ENCODE peak calls at places on chromosomes 1 and 21, in seven cellular contexts. U, C, D, B, I, H and Y are unnamed samples.

GRCh38 chr21:25934771-25935224 is 200.0 kb downstream of the GABPA start:
- DNase-seq in I (no peak), B (peak; percentile 58), D (peak; percentile 55), U (peak; percentile 84), H (no peak), C (peak; percentile 80), Y (no peak)

GRCh38 chr1:45796946-45797345 is 6.5 kb upstream of the MAST2 start:
- DNase-seq in D (no peak), H (no peak), I (no peak), B (no peak), U (no peak), C (no peak), Y (no peak)

GRCh38 chr1:201916649-201917249 is 28.1 kb downstream of the SHISA4 start:
- DNase-seq in B (peak; percentile 54), C (peak; percentile 98), D (peak; percentile 63), I (no peak), U (no peak), H (peak; percentile 84), Y (no peak)

GRCh38 chr1:54812801-54813478 is 11.8 kb upstream of the TTC22 start:
- DNase-seq in U (no peak), B (no peak), D (no peak), H (no peak), C (no peak), I (no peak), Y (no peak)

GRCh38 chr1:32877211-32878110 is 6.7 kb upstream of the FNDC5 start:
- DNase-seq in I (no peak), D (peak; percentile 59), B (no peak), C (no peak), U (no peak), H (peak; percentile 53), Y (no peak)

GRCh38 chr1:3483380-3483779 is 28.9 kb downstream of the ARHGEF16 start:
- DNase-seq in I (no peak), U (no peak), B (no peak), C (no peak), H (no peak), D (no peak), Y (no peak)

GRCh38 chr1:117121589-117122296 is at the start of gene TRIM45:
- DNase-seq in H (peak; percentile 95), I (peak; percentile 73), D (peak; percentile 96), B (peak; percentile 98), C (peak; percentile 97), U (peak; percentile 96), Y (peak; percentile 74)

GRCh38 chr1:192602757-192603156 is 27.2 kb downstream of the RGS1 start:
- DNase-seq in D (no peak), U (no peak), H (no peak), I (no peak), C (no peak), B (no peak), Y (no peak)

GRCh38 chr21:31279986-31280385 is 64.1 kb downstream of the TIAM1 start:
- DNase-seq in D (no peak), U (no peak), H (no peak), C (no peak), B (no peak), I (no peak), Y (no peak)

GRCh38 chr1:219020386-219020785 is 153.3 kb upstream of the LYPLAL1 start:
- DNase-seq in U (no peak), I (no peak), C (no peak), B (no peak), H (no peak), D (no peak), Y (no peak)

GRCh38 chr1:234597894-234598293 is 12.1 kb downstream of the IRF2BP2 start:
- DNase-seq in D (no peak), U (no peak), I (no peak), B (no peak), H (peak; percentile 56), C (peak; percentile 57), Y (peak; percentile 30)

GRCh38 chr1:97551113-97551512 is 369.7 kb downstream of the DPYD start:
- DNase-seq in D (no peak), C (no peak), H (no peak), I (no peak), B (no peak), U (no peak), Y (no peak)

GRCh38 chr1:95642035-95642434 is 408.0 kb downstream of the RWDD3 start:
- DNase-seq in C (no peak), I (no peak), D (no peak), B (no peak), H (no peak), U (no peak), Y (no peak)

GRCh38 chr1:242002072-242002471 is 3.2 kb upstream of the MAP1LC3C start:
- DNase-seq in D (no peak), U (no peak), H (no peak), B (no peak), C (no peak), I (no peak), Y (no peak)

GRCh38 chr1:119373465-119373864 is 4.9 kb downstream of the HAO2 start:
- DNase-seq in H (no peak), C (no peak), I (no peak), B (no peak), U (no peak), D (no peak), Y (no peak)

GRCh38 chr1:112866151-112866550 is 89.8 kb downstream of the SLC16A1 start:
- DNase-seq in B (no peak), H (no peak), I (no peak), D (no peak), C (no peak), U (no peak), Y (no peak)

GRCh38 chr1:240719953-240720700 is 108.2 kb upstream of the GREM2 start:
- DNase-seq in D (no peak), C (no peak), I (no peak), U (no peak), H (peak; percentile 66), B (no peak), Y (no peak)

GRCh38 chr1:189939967-189940366 is 537.7 kb downstream of the BRINP3 start:
- DNase-seq in C (no peak), B (no peak), H (no peak), D (no peak), I (no peak), U (no peak), Y (no peak)

GRCh38 chr1:37797750-37798345 is 4.2 kb downstream of the MANEAL start:
- DNase-seq in C (no peak), I (no peak), B (no peak), U (no peak), D (no peak), H (no peak), Y (no peak)

GRCh38 chr1:232499151-232499550 is 130.8 kb downstream of the SIPA1L2 start:
- DNase-seq in B (no peak), H (no peak), D (no peak), C (no peak), I (no peak), U (no peak), Y (no peak)

GRCh38 chr1:206909167-206909882 is 12.1 kb downstream of the IL24 start:
- DNase-seq in B (peak; percentile 91), C (peak; percentile 59), H (peak; percentile 82), D (peak; percentile 23), U (peak; percentile 91), I (peak; percentile 68), Y (peak; percentile 38)

GRCh38 chr1:239979469-239979868 is 112.2 kb upstream of the FMN2 start:
- DNase-seq in H (no peak), U (no peak), C (no peak), B (no peak), D (no peak), I (no peak), Y (no peak)

GRCh38 chr1:1304331-1305299 is 3.1 kb downstream of the ACAP3 start:
- DNase-seq in B (peak; percentile 69), H (peak; percentile 91), I (no peak), C (peak; percentile 93), D (peak; percentile 76), U (peak; percentile 69), Y (no peak)

GRCh38 chr1:184150776-184151531 is 99.4 kb downstream of the TSEN15 start:
- DNase-seq in U (no peak), C (no peak), I (no peak), D (no peak), B (no peak), H (no peak), Y (no peak)

GRCh38 chr1:184153731-184154130 is 102.2 kb downstream of the TSEN15 start:
- DNase-seq in H (no peak), I (no peak), B (no peak), C (no peak), U (no peak), D (no peak), Y (no peak)

GRCh38 chr1:184152502-184152901 is 101.0 kb downstream of the TSEN15 start:
- DNase-seq in U (no peak), C (peak; percentile 38), I (no peak), B (no peak), H (no peak), D (no peak), Y (no peak)

GRCh38 chr1:184156521-184157395 is 105.2 kb downstream of the TSEN15 start:
- DNase-seq in B (no peak), D (no peak), C (no peak), U (no peak), H (no peak), I (no peak), Y (no peak)

DNA sequence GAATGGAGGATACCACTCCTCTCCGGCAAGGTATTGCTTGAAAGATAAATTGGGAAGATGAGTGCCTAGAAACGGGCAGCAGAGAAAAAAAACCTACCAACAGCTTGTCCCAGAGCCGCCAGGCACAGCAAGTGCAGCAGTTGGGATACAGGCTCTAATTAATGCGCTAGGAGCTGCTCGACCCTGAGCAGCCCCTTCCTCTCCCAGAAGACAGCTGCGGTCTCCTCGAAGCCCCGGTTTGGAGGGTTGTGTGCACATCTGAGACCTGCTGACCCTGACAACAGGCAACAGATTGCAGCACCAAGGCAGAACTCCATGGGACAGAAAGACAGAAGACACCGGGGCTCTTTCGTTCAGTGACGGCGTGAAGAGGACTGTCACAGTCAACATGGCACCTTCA is 101.4 kb downstream of the TSEN15 start:
- DNase-seq in I (no peak), C (no peak), D (no peak), H (no peak), U (no peak), B (no peak), Y (no peak)
- H3K4me1 ChIP-seq in I (no peaks in the 10 kb centered on the region), C (no peaks in the 10 kb centered on the region), D (peaks cover 4% of the 10 kb centered on the region), H (peaks cover 6% of the 10 kb centered on the region), U (no peaks in the 10 kb centered on the region), B (peaks cover 30% of the 10 kb centered on the region), Y (no peaks in the 10 kb centered on the region)

DNA sequence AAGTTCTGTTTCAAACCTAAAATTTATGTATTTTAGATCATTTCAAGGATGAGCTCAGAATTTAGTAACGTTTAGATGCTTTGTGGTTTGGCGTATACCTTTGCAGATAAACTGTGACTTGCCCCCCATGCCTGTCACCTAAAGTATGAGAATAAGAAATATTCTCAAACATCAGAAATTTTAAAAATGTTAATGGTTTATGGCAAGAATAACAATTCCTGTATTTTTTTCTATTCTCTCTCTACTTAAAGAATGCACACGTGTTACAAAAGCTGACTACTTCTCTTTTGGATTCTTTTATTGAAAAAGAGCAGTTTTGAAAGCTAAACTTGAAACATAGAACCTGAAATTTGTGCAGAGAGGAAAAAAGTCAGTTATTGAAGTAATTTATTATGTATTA is 3.9 kb downstream of the NFIA start:
- DNase-seq in C (no peak), B (no peak), H (no peak), U (no peak), D (no peak), I (no peak), Y (no peak)
- H3K27ac ChIP-seq in C (peak overlapping the region; percentile 97), B (peak overlapping the region; percentile 52), H (no peak overlapping the region), U (peak overlapping the region; percentile 89), D (peak overlapping the region; percentile 96), I (no peak overlapping the region), Y (no peak overlapping the region)

GRCh38 chr1:211326140-211326527 is 499 bp upstream of the TRAF5 start:
- DNase-seq in I (no peak), D (no peak), B (no peak), C (no peak), H (no peak), U (no peak), Y (no peak)
- H3K4me3 ChIP-seq in I (peak overlapping the region; percentile 45), D (peak overlapping the region; percentile 62), B (peak overlapping the region; percentile 65), C (peak overlapping the region; percentile 51), H (peak overlapping the region; percentile 70), U (peak overlapping the region; percentile 71), Y (peak overlapping the region; percentile 85)

GRCh38 chr1:12456979-12457378 is 161.0 kb downstream of the DHRS3 start:
- DNase-seq in C (no peak), U (no peak), B (no peak), I (no peak), H (no peak), D (no peak), Y (no peak)
- H3K4me1 ChIP-seq in C (peaks cover 9% of the 10 kb centered on the region), U (peaks cover 34% of the 10 kb centered on the region), B (peaks cover 95% of the 10 kb centered on the region), I (peaks cover 68% of the 10 kb centered on the region), H (peaks cover 28% of the 10 kb centered on the region), D (peaks cover 24% of the 10 kb centered on the region), Y (peaks cover 13% of the 10 kb centered on the region)